ENCODE peak calls at places on chromosomes 2 and 18, in six cellular contexts. S is fibroblast of lung, R is right atrium auricular region, X is mucosa of descending colon, T is HFF-Myc, K is PC-3. F is an unnamed sample.

GRCh38 chr2:204885747-204886146 is 340.5 kb downstream of the PARD3B start:
- DNase-seq in S (no peak), R (no peak), X (no peak), T (no peak), K (no peak), F (no peak)

GRCh38 chr18:75363446-75364225 is 63.9 kb downstream of the SMIM21 start:
- DNase-seq in S (no peak), R (no peak), X (no peak), T (no peak), K (no peak), F (no peak)

GRCh38 chr2:173407176-173407575 is 52.5 kb downstream of the CDCA7 start:
- DNase-seq in S (no peak), R (no peak), X (no peak), T (no peak), K (no peak), F (no peak)

GRCh38 chr18:63236417-63236816 is 83.2 kb downstream of the BCL2 start:
- DNase-seq in S (no peak), R (no peak), X (no peak), T (no peak), K (no peak), F (no peak)

GRCh38 chr2:153197635-153198386 is 280.8 kb downstream of the RPRM start:
- DNase-seq in S (no peak), R (no peak), X (no peak), T (no peak), K (no peak), F (no peak)

GRCh38 chr2:74440378-74441110 is 1.2 kb downstream of the RTKN start:
- DNase-seq in S (peak; percentile 83), R (peak; percentile 85), X (peak; percentile 87), T (peak; percentile 48), K (peak; percentile 82), F (peak; percentile 97)

GRCh38 chr2:45883601-45884000 is 232.1 kb downstream of the PRKCE start:
- DNase-seq in S (no peak), R (no peak), X (no peak), T (no peak), K (no peak), F (no peak)

GRCh38 chr2:124908411-124908810 is 883.3 kb downstream of the CNTNAP5 start:
- DNase-seq in S (peak; percentile 53), R (no peak), X (no peak), T (no peak), K (no peak), F (no peak)

GRCh38 chr2:216583157-216583556 is 50.1 kb upstream of the IGFBP2 start:
- DNase-seq in S (peak; percentile 99), R (no peak), X (no peak), T (no peak), K (peak; percentile 87), F (no peak)

GRCh38 chr2:88754585-88755305 is 63.3 kb downstream of the RPIA start:
- DNase-seq in S (no peak), R (no peak), X (no peak), T (no peak), K (no peak), F (no peak)

GRCh38 chr2:111689174-111689573 is 194.8 kb downstream of the ANAPC1 start:
- DNase-seq in S (no peak), R (no peak), X (no peak), T (no peak), K (no peak), F (no peak)

GRCh38 chr18:74869904-74870863 is 272.5 kb downstream of the ZNF407 start:
- DNase-seq in S (peak; percentile 10), R (no peak), X (no peak), T (no peak), K (no peak), F (no peak)

GRCh38 chr2:86661333-86661732 is 37.7 kb upstream of the RNF103 start:
- DNase-seq in S (no peak), R (no peak), X (peak; percentile 35), T (no peak), K (no peak), F (no peak)

GRCh38 chr18:54100920-54101319 is 123.5 kb downstream of the MBD2 start:
- DNase-seq in S (peak; percentile 65), R (no peak), X (no peak), T (no peak), K (peak; percentile 43), F (no peak)

GRCh38 chr2:236715511-236715961 is 145.9 kb downstream of the ACKR3 start:
- DNase-seq in S (peak; percentile 34), R (peak; percentile 76), X (peak; percentile 23), T (no peak), K (no peak), F (no peak)

GRCh38 chr2:39304729-39305128 is 61.0 kb upstream of the CDKL4 start:
- DNase-seq in S (peak; percentile 17), R (no peak), X (no peak), T (no peak), K (no peak), F (no peak)

GRCh38 chr2:208240641-208241209 is 14.1 kb downstream of the IDH1 start:
- DNase-seq in S (no peak), R (no peak), X (no peak), T (no peak), K (no peak), F (no peak)

GRCh38 chr2:208239770-208240493 is 14.9 kb downstream of the IDH1 start:
- DNase-seq in S (no peak), R (no peak), X (no peak), T (no peak), K (no peak), F (no peak)

GRCh38 chr2:208234786-208235185 is 20.1 kb downstream of the IDH1 start:
- DNase-seq in S (no peak), R (no peak), X (no peak), T (no peak), K (no peak), F (no peak)

DNA sequence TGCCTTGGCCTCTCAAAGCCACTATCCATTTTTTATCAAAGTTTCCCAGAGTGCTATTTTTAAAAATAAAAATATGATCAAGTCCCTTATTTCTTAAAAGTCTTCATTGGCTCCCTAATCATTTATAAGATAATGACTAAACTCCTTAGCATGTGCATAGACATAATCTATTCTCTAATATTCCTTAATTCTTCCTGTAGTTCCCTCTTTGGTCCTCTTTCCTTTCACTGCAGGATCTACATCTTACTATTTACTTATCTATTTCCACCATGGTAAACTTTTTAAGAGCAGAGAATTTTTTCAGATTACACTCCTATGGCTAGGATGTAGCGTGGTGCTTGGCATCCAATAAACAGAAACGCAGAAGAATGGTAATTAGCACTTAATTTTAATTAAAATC is 19.0 kb downstream of the IDH1 start:
- DNase-seq in S (no peak), R (no peak), X (no peak), T (no peak), K (no peak), F (no peak)
- H3K4me3 ChIP-seq in S (no peak overlapping the region), R (no peak overlapping the region), X (no peak overlapping the region), T (no peak overlapping the region), K (no peak overlapping the region), F (no peak overlapping the region)

DNA sequence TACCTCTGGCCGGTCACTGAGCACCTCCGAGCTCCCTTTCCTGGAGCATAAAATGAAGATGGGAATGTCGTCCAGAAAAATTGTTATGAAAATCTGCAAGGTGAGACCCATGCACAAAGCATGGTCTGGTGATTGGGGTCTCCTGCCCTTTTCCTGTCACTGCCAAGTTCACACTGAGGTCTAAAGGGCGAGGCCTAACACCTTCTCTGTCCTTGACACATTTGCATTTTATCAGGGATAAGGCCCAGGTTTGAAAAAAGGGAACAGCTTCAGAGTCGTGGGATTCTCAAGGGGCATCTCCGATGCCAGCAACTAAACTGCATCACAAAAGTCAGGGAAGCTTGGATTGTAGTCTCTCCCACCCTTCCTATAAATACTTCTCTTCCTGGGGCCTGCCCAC is 24.7 kb downstream of the GNAL start:
- DNase-seq in S (no peak), R (no peak), X (no peak), T (no peak), K (no peak), F (no peak)
- H3K4me3 ChIP-seq in S (no peak overlapping the region), R (no peak overlapping the region), X (no peak overlapping the region), T (no peak overlapping the region), K (no peak overlapping the region), F (peak overlapping the region; percentile 25)

GRCh38 chr2:239271471-239272255 is 129.2 kb downstream of the HDAC4 start:
- DNase-seq in S (no peak), R (no peak), X (no peak), T (no peak), K (no peak), F (no peak)

GRCh38 chr2:239272626-239273025 is 128.2 kb downstream of the HDAC4 start:
- DNase-seq in S (no peak), R (no peak), X (no peak), T (no peak), K (no peak), F (no peak)

GRCh38 chr2:239275037-239275685 is 125.7 kb downstream of the HDAC4 start:
- DNase-seq in S (peak; percentile 98), R (peak; percentile 95), X (peak; percentile 59), T (peak; percentile 78), K (peak; percentile 87), F (peak; percentile 91)

GRCh38 chr2:239274391-239275001 is 126.3 kb downstream of the HDAC4 start:
- DNase-seq in S (peak; percentile 89), R (no peak), X (no peak), T (peak; percentile 40), K (peak; percentile 45), F (peak; percentile 77)

GRCh38 chr2:239273280-239274234 is 127.3 kb downstream of the HDAC4 start:
- DNase-seq in S (no peak), R (no peak), X (no peak), T (no peak), K (no peak), F (peak; percentile 26)
- H3K4me3 ChIP-seq in S (no peak overlapping the region), R (no peak overlapping the region), X (no peak overlapping the region), T (no peak overlapping the region), K (no peak overlapping the region), F (no peak overlapping the region)

GRCh38 chr18:47249602-47250001 is 1.9 kb downstream of the SKOR2 start:
- DNase-seq in S (no peak), R (no peak), X (no peak), T (no peak), K (no peak), F (no peak)

GRCh38 chr18:47246027-47246971 is 5.2 kb downstream of the SKOR2 start:
- DNase-seq in S (no peak), R (no peak), X (no peak), T (no peak), K (no peak), F (no peak)

GRCh38 chr18:47247833-47248609 is 3.4 kb downstream of the SKOR2 start:
- DNase-seq in S (no peak), R (no peak), X (no peak), T (no peak), K (no peak), F (no peak)

GRCh38 chr18:47248610-47249343 is 2.7 kb downstream of the SKOR2 start:
- DNase-seq in S (no peak), R (no peak), X (no peak), T (no peak), K (no peak), F (no peak)

DNA sequence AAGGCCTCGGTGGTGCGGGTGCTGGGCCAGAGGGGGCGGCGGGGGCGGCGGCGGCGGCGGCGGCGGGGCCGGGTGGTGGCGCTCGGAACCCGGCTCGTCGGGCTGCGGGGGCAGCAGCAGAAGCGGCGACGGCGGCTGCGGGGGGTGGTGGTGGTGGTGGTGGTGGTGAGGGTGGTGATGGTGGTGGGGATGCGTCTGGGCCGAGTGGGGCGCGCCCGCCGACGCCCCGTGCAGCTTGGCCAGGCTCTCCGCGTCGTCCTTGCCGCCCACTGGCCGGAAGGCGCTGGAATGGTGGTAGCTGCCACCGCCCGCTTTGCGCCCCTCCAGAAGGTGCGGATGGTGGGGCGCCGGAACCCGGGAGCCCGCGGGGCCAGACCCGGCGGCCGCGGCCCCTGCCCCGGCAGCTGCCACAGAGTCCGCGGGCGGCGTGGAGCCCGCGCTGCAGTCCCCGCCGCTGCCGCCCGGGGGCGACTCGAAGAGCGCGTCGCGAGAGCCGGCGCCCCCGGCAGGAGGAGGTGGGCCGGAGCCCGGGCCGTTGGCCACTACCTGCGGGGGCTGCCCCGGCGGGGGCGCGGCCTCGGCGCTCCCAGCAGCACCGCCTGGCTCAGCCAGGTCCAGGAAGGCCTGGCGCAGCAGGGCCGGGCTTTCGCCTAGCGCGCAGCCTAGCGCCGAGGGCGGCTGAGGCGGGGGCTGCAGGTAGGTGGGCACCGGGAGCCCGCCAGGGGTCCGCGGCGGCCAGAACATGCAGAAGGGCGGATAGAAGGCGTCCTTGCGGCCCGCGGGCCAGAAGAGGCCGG is 4.2 kb downstream of the SKOR2 start:
- DNase-seq in S (no peak), R (no peak), X (no peak), T (no peak), K (no peak), F (no peak)
- H3K4me3 ChIP-seq in S (no peak overlapping the region), R (peak overlapping the region; percentile 21), X (no peak overlapping the region), T (no peak overlapping the region), K (no peak overlapping the region), F (peak overlapping the region; percentile 15)

F was measured in right cardiac atrium.